ENCODE peak calls at places on chromosomes 7 and 10, in four cellular contexts. W is A549, N is K562, G is HepG2. E is an unnamed sample.

GRCh38 chr7:13832346-13832745 is 157.1 kb downstream of the ETV1 start:
- DNase-seq in W (no peak), N (no peak), G (no peak), E (no peak)

GRCh38 chr10:60955957-60956425 is 12.0 kb upstream of the RHOBTB1 start:
- DNase-seq in W (peak; percentile 10), N (no peak), G (peak; percentile 81), E (no peak)

GRCh38 chr7:125563964-125564529 is 634.4 kb upstream of the POT1 start:
- DNase-seq in W (no peak), N (peak; percentile 12), G (no peak), E (peak; percentile 26)

GRCh38 chr7:41274179-41274578 is 428.7 kb downstream of the INHBA start:
- DNase-seq in W (no peak), N (no peak), G (no peak), E (no peak)

GRCh38 chr7:113159746-113160339 is 41.5 kb upstream of the SMIM30 start:
- DNase-seq in W (peak; percentile 16), N (peak; percentile 57), G (peak; percentile 30), E (peak; percentile 41)

GRCh38 chr7:151806204-151806603 is 70.7 kb downstream of the PRKAG2 start:
- DNase-seq in W (no peak), N (no peak), G (no peak), E (no peak)

GRCh38 chr7:131302876-131303707 is 24.6 kb upstream of the MKLN1 start:
- DNase-seq in W (peak; percentile 28), N (no peak), G (peak; percentile 16), E (peak; percentile 48)

GRCh38 chr10:16843252-16843870 is 26.1 kb upstream of the RSU1 start:
- DNase-seq in W (peak; percentile 28), N (no peak), G (peak; percentile 64), E (no peak)

GRCh38 chr7:30469303-30469702 is 9.3 kb downstream of the NOD1 start:
- DNase-seq in W (peak; percentile 66), N (no peak), G (peak; percentile 83), E (peak; percentile 68)

GRCh38 chr10:112811741-112812551 is 138.1 kb upstream of the TCF7L2 start:
- DNase-seq in W (peak; percentile 97), N (no peak), G (peak; percentile 95), E (peak; percentile 54)

GRCh38 chr10:102247724-102248123 is 2.4 kb downstream of the GBF1 start:
- DNase-seq in W (no peak), N (no peak), G (no peak), E (no peak)

GRCh38 chr10:6204341-6205191 is 1.8 kb downstream of the PFKFB3 start:
- DNase-seq in W (no peak), N (no peak), G (no peak), E (no peak)

GRCh38 chr10:85580585-85580984 is 786.0 kb downstream of the GRID1 start:
- DNase-seq in W (no peak), N (no peak), G (no peak), E (no peak)

GRCh38 chr7:36949711-36950600 is 225.7 kb upstream of the AOAH start:
- DNase-seq in W (no peak), N (no peak), G (peak; percentile 88), E (no peak)

GRCh38 chr10:17768957-17769356 is 17.0 kb downstream of the TMEM236 start:
- DNase-seq in W (no peak), N (no peak), G (no peak), E (no peak)

GRCh38 chr7:121547341-121548092 is 151.4 kb upstream of the FAM3C start:
- DNase-seq in W (peak; percentile 59), N (peak; percentile 62), G (peak; percentile 44), E (no peak)

GRCh38 chr10:235921-236320 is 100.7 kb downstream of the ZMYND11 start:
- DNase-seq in W (no peak), N (no peak), G (no peak), E (no peak)

GRCh38 chr7:91345449-91345848 is 81.2 kb downstream of the FZD1 start:
- DNase-seq in W (no peak), N (no peak), G (no peak), E (no peak)

GRCh38 chr10:47256753-47257336 is 43.2 kb upstream of the GDF10 start:
- DNase-seq in W (no peak), N (no peak), G (no peak), E (no peak)

GRCh38 chr10:95382174-95382573 is 91.4 kb upstream of the PDLIM1 start:
- DNase-seq in W (no peak), N (no peak), G (no peak), E (no peak)

GRCh38 chr10:116723428-116724281 is 18.7 kb downstream of the HSPA12A start:
- DNase-seq in W (no peak), N (no peak), G (no peak), E (no peak)

GRCh38 chr10:88831709-88832108 is 19.9 kb downstream of the ANKRD22 start:
- DNase-seq in W (no peak), N (no peak), G (no peak), E (no peak)

GRCh38 chr10:12628964-12629766 is 279.8 kb downstream of the CAMK1D start:
- DNase-seq in W (no peak), N (no peak), G (no peak), E (no peak)

GRCh38 chr10:106479619-106480018 is 684.9 kb downstream of the SORCS1 start:
- DNase-seq in W (no peak), N (no peak), G (no peak), E (no peak)

GRCh38 chr10:14560794-14561765 is 213.6 kb downstream of the FAM107B start:
- DNase-seq in W (no peak), N (no peak), G (no peak), E (no peak)

GRCh38 chr10:88316292-88316861 is 266.7 kb downstream of the RNLS start:
- DNase-seq in W (no peak), N (no peak), G (no peak), E (no peak)

DNA sequence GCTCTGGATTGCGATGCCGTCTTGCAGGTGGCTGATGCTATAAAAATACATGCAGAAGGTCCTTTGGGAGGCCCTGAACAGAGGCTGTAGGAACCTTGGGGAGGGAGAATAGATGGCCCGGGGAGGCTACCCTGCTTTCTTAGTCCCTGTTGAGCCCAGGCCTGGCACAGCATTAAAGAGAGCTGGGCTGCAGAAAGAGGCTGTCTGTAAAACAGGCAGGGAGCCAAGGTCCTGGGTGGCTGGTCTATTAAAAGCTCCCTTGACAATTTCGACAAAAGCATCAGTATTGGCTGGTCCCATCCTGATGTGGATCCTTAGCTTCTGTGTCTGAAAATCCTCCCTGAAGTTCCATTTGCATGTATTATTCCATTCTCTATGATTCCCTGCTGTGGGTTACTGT is 158.4 kb downstream of the GALNT17 start:
- DNase-seq in W (no peak), N (no peak), G (no peak), E (no peak)
- TF ChIP-seq NR3C1 in W (no peak), N (no peak), G (no peak), E (no peak)

DNA sequence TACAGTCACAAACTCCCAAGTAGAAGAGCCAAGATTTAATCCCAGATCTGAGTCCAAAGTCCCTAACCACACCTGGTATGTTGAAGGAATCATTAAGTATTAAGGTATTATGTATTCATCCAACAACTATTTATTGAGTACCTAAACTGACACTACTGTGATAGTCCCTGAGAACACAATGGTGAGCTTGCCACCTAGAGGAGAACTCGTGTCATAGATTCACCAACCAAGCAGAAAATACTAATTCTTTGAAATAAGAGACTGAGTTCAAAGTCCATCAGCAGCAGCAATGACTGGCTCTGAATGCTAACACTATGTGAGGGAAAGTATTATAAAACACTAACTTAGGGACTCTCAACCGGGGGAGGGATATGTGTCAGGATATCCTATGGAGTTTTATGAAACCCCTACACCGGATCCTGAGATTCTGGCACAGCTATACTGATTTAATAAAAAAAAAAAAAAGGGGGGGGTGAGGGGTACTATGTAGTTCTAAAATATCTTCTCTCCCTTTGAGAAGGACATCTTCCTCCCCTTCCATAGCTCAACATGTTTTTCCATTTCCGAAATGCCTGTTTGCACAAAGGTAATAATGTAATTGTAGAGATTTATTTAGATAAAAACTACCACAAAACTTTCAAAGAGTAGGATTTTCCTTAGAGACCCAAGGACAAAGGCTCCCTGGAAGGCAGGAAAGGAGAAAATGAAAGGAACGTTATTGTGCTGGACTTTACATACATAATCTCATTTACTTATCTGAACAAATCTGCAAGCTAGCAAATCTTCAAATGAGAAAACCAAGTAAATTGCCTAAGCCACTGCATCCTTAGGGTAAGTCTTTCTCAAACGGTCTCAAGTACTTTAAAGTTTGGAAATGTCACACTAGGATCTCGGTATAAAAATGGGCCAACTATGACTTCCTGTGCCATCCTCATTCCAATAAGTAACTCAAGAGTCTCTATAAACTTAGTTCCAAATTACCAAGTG is 1.5 kb downstream of the NCOA4 start:
- DNase-seq in W (peak; percentile 66), N (no peak), G (peak; percentile 95), E (no peak)
- TF ChIP-seq NR3C1 in W (no peak), N (no peak), G (no peak), E (no peak)

GRCh38 chr7:69598487-69599148 is 343 bp downstream of the AUTS2 start:
- DNase-seq in W (peak; percentile 33), N (no peak), G (no peak), E (peak; percentile 31)
- TF ChIP-seq NR3C1 in W (no peak), N (no peak), G (no peak), E (no peak)

DNA sequence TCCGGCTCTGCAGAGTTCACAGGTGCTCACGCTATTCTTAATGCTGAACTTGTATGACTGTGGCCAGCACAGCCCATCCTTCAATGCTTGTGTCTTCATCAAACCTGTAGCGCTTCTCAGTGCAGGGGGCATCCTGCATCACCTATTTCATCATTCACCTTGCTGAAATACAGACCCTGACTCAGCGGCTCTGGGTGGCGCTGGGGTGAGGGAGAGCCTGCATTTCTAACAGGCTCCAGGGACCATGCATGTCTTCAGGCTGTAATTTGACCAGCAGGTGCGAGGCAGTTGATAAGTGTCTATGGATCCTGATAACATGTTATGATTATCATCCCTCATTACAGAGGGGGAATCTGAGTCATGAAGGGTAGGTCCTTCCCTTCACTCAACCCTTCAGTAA is 89.2 kb downstream of the VOPP1 start:
- DNase-seq in W (no peak), N (no peak), G (no peak), E (no peak)
- TF ChIP-seq NR3C1 in W (no peak), N (no peak), G (no peak), E (no peak)

GRCh38 chr7:148299877-148300276 is 290.7 kb upstream of the C7orf33 start:
- DNase-seq in W (no peak), N (no peak), G (no peak), E (no peak)

GRCh38 chr7:148303295-148304013 is 287.1 kb upstream of the C7orf33 start:
- DNase-seq in W (no peak), N (no peak), G (no peak), E (no peak)

GRCh38 chr7:148306759-148307158 is 283.8 kb upstream of the C7orf33 start:
- DNase-seq in W (no peak), N (no peak), G (no peak), E (no peak)

GRCh38 chr7:148299335-148299734 is 291.2 kb upstream of the C7orf33 start:
- DNase-seq in W (no peak), N (no peak), G (peak; percentile 30), E (no peak)

GRCh38 chr7:148304456-148304855 is 286.1 kb upstream of the C7orf33 start:
- DNase-seq in W (no peak), N (no peak), G (no peak), E (no peak)
- TF ChIP-seq NR3C1 in W (no peak), N (no peak), G (no peak), E (no peak)